ENCODE peak calls at places on chromosomes 12 and 14, in ten cellular contexts. P is SK-N-SH; W is stimulated activated CD4-positive, alpha-beta T cell treated with anti-CD3 and anti-CD28 coated beads, Interleukin-12 subunit alpha, Interleukin-12 subunit beta, amount 100 ng/mL, for 48 hours; I is substantia nigra; E is GM04504; X is ACHN; A is EL; N is neural crest cell; F is progenitor cell of endocrine pancreas; K is HCEC 1CT. R is an unnamed sample.

GRCh38 chr12:46292754-46293402 is 24.0 kb upstream of the SLC38A1 start:
- DNase-seq in P (no peak), W (no peak), I (no peak), E (no peak), X (no peak), A (no peak), N (no peak), F (no peak), K (no peak), R (no peak)

GRCh38 chr12:66497000-66497897 is 181.6 kb downstream of the GRIP1 start:
- DNase-seq in P (no peak), W (no peak), I (no peak), E (no peak), X (no peak), A (no peak), N (no peak), F (no peak), K (no peak), R (no peak)

GRCh38 chr14:61287196-61287595 is 6.1 kb upstream of the TMEM30B start:
- DNase-seq in P (no peak), W (no peak), I (no peak), E (no peak), X (no peak), A (no peak), N (no peak), F (no peak), K (no peak), R (no peak)

GRCh38 chr12:100185361-100185894 is 15.2 kb upstream of the ACTR6 start:
- DNase-seq in P (peak; percentile 60), W (no peak), I (no peak), E (no peak), X (no peak), A (no peak), N (no peak), F (no peak), K (no peak), R (no peak)

GRCh38 chr12:101855364-101855884 is 22.0 kb upstream of the DRAM1 start:
- DNase-seq in P (no peak), W (no peak), I (no peak), E (no peak), X (no peak), A (peak; percentile 37), N (no peak), F (no peak), K (peak; percentile 19), R (no peak)

GRCh38 chr12:1551496-1551895 is 42.9 kb downstream of the FBXL14 start:
- DNase-seq in P (no peak), W (no peak), I (no peak), E (no peak), X (no peak), A (no peak), N (no peak), F (no peak), K (no peak), R (no peak)

GRCh38 chr14:104552738-104553125 is 26.8 kb upstream of the C14orf180 start:
- DNase-seq in P (peak; percentile 33), W (no peak), I (no peak), E (no peak), X (no peak), A (no peak), N (no peak), F (no peak), K (no peak), R (no peak)

GRCh38 chr14:104376202-104377140 is 203.1 kb upstream of the C14orf180 start:
- DNase-seq in P (no peak), W (no peak), I (no peak), E (no peak), X (no peak), A (no peak), N (no peak), F (no peak), K (no peak), R (no peak)

GRCh38 chr14:38910092-38910491 is 192.9 kb downstream of the SEC23A start:
- DNase-seq in P (no peak), W (no peak), I (no peak), E (no peak), X (no peak), A (no peak), N (no peak), F (no peak), K (no peak), R (no peak)

GRCh38 chr12:22287776-22288621 is 46.5 kb downstream of the ST8SIA1 start:
- DNase-seq in P (no peak), W (no peak), I (no peak), E (peak; percentile 29), X (no peak), A (peak; percentile 71), N (no peak), F (no peak), K (peak; percentile 70), R (no peak)

GRCh38 chr12:51318846-51319570 is 5.0 kb downstream of the BIN2 start:
- DNase-seq in P (no peak), W (no peak), I (no peak), E (no peak), X (no peak), A (no peak), N (no peak), F (no peak), K (no peak), R (no peak)

GRCh38 chr12:21576431-21576830 is 28.2 kb downstream of the GYS2 start:
- DNase-seq in P (peak; percentile 9), W (no peak), I (no peak), E (no peak), X (no peak), A (no peak), N (no peak), F (no peak), K (no peak), R (no peak)

GRCh38 chr12:120536064-120536791 is 2.1 kb downstream of the RNF10 start:
- DNase-seq in P (no peak), W (no peak), I (no peak), E (no peak), X (no peak), A (no peak), N (no peak), F (no peak), K (no peak), R (no peak)

GRCh38 chr14:86450075-86450474 is 920.1 kb downstream of the FLRT2 start:
- DNase-seq in P (no peak), W (no peak), I (no peak), E (peak; percentile 50), X (no peak), A (no peak), N (no peak), F (no peak), K (no peak), R (no peak)

GRCh38 chr14:51482112-51482511 is 169.6 kb upstream of the FRMD6 start:
- DNase-seq in P (peak; percentile 41), W (no peak), I (no peak), E (no peak), X (no peak), A (no peak), N (no peak), F (no peak), K (no peak), R (no peak)

GRCh38 chr12:131620946-131621681 is 89.8 kb upstream of the SFSWAP start:
- DNase-seq in P (no peak), W (no peak), I (peak; percentile 63), E (no peak), X (no peak), A (no peak), N (peak; percentile 57), F (no peak), K (no peak), R (no peak)

GRCh38 chr12:110279561-110279960 is 1.5 kb upstream of the ATP2A2 start:
- DNase-seq in P (no peak), W (no peak), I (no peak), E (no peak), X (no peak), A (no peak), N (no peak), F (no peak), K (no peak), R (no peak)

GRCh38 chr14:59292921-59293605 is 104.6 kb downstream of the DAAM1 start:
- DNase-seq in P (no peak), W (no peak), I (no peak), E (no peak), X (no peak), A (no peak), N (no peak), F (no peak), K (no peak), R (no peak)

GRCh38 chr14:104651876-104652260 is 37.5 kb upstream of the INF2 start:
- DNase-seq in P (no peak), W (no peak), I (no peak), E (no peak), X (no peak), A (no peak), N (no peak), F (no peak), K (no peak), R (no peak)

GRCh38 chr12:63420206-63420644 is 248.1 kb downstream of the DPY19L2 start:
- DNase-seq in P (peak; percentile 37), W (peak; percentile 21), I (no peak), E (peak; percentile 39), X (peak; percentile 79), A (peak; percentile 70), N (peak; percentile 65), F (no peak), K (peak; percentile 51), R (peak; percentile 61)